ENCODE peak calls at places on chromosome 13, in four cellular contexts. E is Daoy; U is T-helper 9 cell; B is stimulated activated CD8-positive, alpha-beta memory T cell treated with anti-CD3 and anti-CD28 coated beads, Interleukin-15, amount 100 ng/mL, for 1 hour. N is an unnamed sample.

GRCh38 chr13:112716841-112717520 is 27.1 kb downstream of the ATP11A start:
- DNase-seq in E (no peak), U (no peak), B (no peak), N (no peak)

GRCh38 chr13:31038834-31039552 is 106.5 kb downstream of the TEX26 start:
- DNase-seq in E (peak), U (no peak), B (no peak), N (no peak)

GRCh38 chr13:99281811-99282263 is 23.7 kb upstream of the GPR18 start:
- DNase-seq in E (no peak), U (peak), B (no peak), N (no peak)

GRCh38 chr13:40164137-40164536 is 502.3 kb downstream of the FOXO1 start:
- DNase-seq in E (no peak), U (no peak), B (no peak), N (no peak)

GRCh38 chr13:85236431-85236830 is 562.8 kb downstream of the SLITRK6 start:
- DNase-seq in E (peak), U (no peak), B (no peak), N (no peak)

GRCh38 chr13:111115051-111115840 is at the start of gene ARHGEF7:
- DNase-seq in E (peak), U (no peak), B (no peak), N (no peak)

GRCh38 chr13:27372896-27373295 is 51.5 kb upstream of the GTF3A start:
- DNase-seq in E (no peak), U (no peak), B (no peak), N (no peak)

GRCh38 chr13:48976677-48977625 is 1.2 kb downstream of the FNDC3A start:
- DNase-seq in E (no peak), U (no peak), B (no peak), N (no peak)

GRCh38 chr13:94886191-94886590 is 173.8 kb upstream of the SOX21 start:
- DNase-seq in E (peak), U (no peak), B (no peak), N (no peak)